ENCODE peak calls at places on chromosomes 11 and 22, in six cellular contexts. One of them, this sample, is unnamed.
A peak's percentile ranks its signal among the peaks of the same experiment; 100 is the strongest.

GRCh38 chr22:20979243-20979809 is 2.8 kb upstream of the LZTR1 start:
- DNase-seq in heart left ventricle: peak; percentile 75
- DNase-seq in CD4-positive, alpha-beta T cell: peak; percentile 83
- DNase-seq in heart right ventricle: peak; percentile 60
- DNase-seq in left ventricle myocardium inferior: peak; percentile 53
- DNase-seq in neural progenitor cell: peak; percentile 95
- DNase-seq in this sample: peak; percentile 89

GRCh38 chr11:1455032-1455762 is 31.4 kb downstream of the MOB2 start:
- DNase-seq in heart left ventricle: no peak
- DNase-seq in CD4-positive, alpha-beta T cell: no peak
- DNase-seq in heart right ventricle: no peak
- DNase-seq in left ventricle myocardium inferior: no peak
- DNase-seq in neural progenitor cell: no peak
- DNase-seq in this sample: no peak

GRCh38 chr22:40107756-40108437 is 69.8 kb upstream of the TNRC6B start:
- DNase-seq in heart left ventricle: no peak
- DNase-seq in CD4-positive, alpha-beta T cell: no peak
- DNase-seq in heart right ventricle: no peak
- DNase-seq in left ventricle myocardium inferior: no peak
- DNase-seq in neural progenitor cell: no peak
- DNase-seq in this sample: no peak

GRCh38 chr11:67048515-67048914 is 8.1 kb upstream of the RHOD start:
- DNase-seq in heart left ventricle: no peak
- DNase-seq in CD4-positive, alpha-beta T cell: no peak
- DNase-seq in heart right ventricle: no peak
- DNase-seq in left ventricle myocardium inferior: no peak
- DNase-seq in neural progenitor cell: no peak
- DNase-seq in this sample: no peak

GRCh38 chr11:12177739-12178338 is 67.4 kb downstream of the MICAL2 start:
- DNase-seq in heart left ventricle: no peak
- DNase-seq in CD4-positive, alpha-beta T cell: no peak
- DNase-seq in heart right ventricle: no peak
- DNase-seq in left ventricle myocardium inferior: no peak
- DNase-seq in neural progenitor cell: no peak
- DNase-seq in this sample: no peak

GRCh38 chr22:39122772-39123470 is 25.9 kb downstream of the APOBEC3H start:
- DNase-seq in heart left ventricle: no peak
- DNase-seq in CD4-positive, alpha-beta T cell: no peak
- DNase-seq in heart right ventricle: no peak
- DNase-seq in left ventricle myocardium inferior: no peak
- DNase-seq in neural progenitor cell: no peak
- DNase-seq in this sample: peak; percentile 26

GRCh38 chr11:73189315-73189714 is 28.8 kb upstream of the P2RY2 start:
- DNase-seq in heart left ventricle: no peak
- DNase-seq in CD4-positive, alpha-beta T cell: no peak
- DNase-seq in heart right ventricle: no peak
- DNase-seq in left ventricle myocardium inferior: no peak
- DNase-seq in neural progenitor cell: no peak
- DNase-seq in this sample: peak; percentile 79

GRCh38 chr11:28366549-28367341 is 258.6 kb downstream of the METTL15 start:
- DNase-seq in heart left ventricle: no peak
- DNase-seq in CD4-positive, alpha-beta T cell: no peak
- DNase-seq in heart right ventricle: no peak
- DNase-seq in left ventricle myocardium inferior: no peak
- DNase-seq in neural progenitor cell: no peak
- DNase-seq in this sample: no peak

GRCh38 chr11:108511851-108512474 is 13.8 kb upstream of the POGLUT3 start:
- DNase-seq in heart left ventricle: no peak
- DNase-seq in CD4-positive, alpha-beta T cell: no peak
- DNase-seq in heart right ventricle: no peak
- DNase-seq in left ventricle myocardium inferior: no peak
- DNase-seq in neural progenitor cell: no peak
- DNase-seq in this sample: no peak

GRCh38 chr11:123653997-123654565 is 343 bp downstream of the SCN3B start:
- DNase-seq in heart left ventricle: peak; percentile 77
- DNase-seq in CD4-positive, alpha-beta T cell: no peak
- DNase-seq in heart right ventricle: peak; percentile 51
- DNase-seq in left ventricle myocardium inferior: peak; percentile 58
- DNase-seq in neural progenitor cell: peak; percentile 74
- DNase-seq in this sample: peak; percentile 35

GRCh38 chr11:45045692-45046471 is 95.2 kb upstream of the TP53I11 start:
- DNase-seq in heart left ventricle: no peak
- DNase-seq in CD4-positive, alpha-beta T cell: no peak
- DNase-seq in heart right ventricle: peak; percentile 45
- DNase-seq in left ventricle myocardium inferior: peak; percentile 50
- DNase-seq in neural progenitor cell: no peak
- DNase-seq in this sample: peak; percentile 65

GRCh38 chr22:19477321-19478085 is 1.5 kb downstream of the UFD1 start:
- DNase-seq in heart left ventricle: no peak
- DNase-seq in CD4-positive, alpha-beta T cell: no peak
- DNase-seq in heart right ventricle: no peak
- DNase-seq in left ventricle myocardium inferior: no peak
- DNase-seq in neural progenitor cell: no peak
- DNase-seq in this sample: no peak

GRCh38 chr11:1728281-1728680 is 22.1 kb downstream of the IFITM10 start:
- DNase-seq in heart left ventricle: no peak
- DNase-seq in CD4-positive, alpha-beta T cell: no peak
- DNase-seq in heart right ventricle: no peak
- DNase-seq in left ventricle myocardium inferior: no peak
- DNase-seq in neural progenitor cell: no peak
- DNase-seq in this sample: no peak

DNA sequence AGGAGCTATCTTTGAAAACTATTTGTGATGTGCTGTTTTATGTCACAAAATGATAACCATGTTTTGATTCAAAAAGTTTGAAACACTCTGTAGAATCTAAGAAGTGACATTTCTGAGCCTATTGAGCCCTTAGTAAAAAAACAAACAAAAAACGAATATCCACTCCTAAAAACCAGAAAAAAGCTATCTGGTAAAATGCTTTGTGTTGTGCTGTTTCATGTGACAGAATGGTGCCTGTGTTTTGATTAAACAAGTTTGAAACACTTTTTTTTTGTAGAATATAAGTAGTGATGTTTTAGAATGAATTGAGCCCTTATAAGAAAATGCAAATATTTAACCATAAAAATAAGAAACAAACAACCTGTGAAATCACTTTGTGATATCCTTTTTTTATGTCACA is 105.2 kb upstream of the VPREB1 start:
- DNase-seq in heart left ventricle: no peak
- DNase-seq in CD4-positive, alpha-beta T cell: no peak
- DNase-seq in heart right ventricle: no peak
- DNase-seq in left ventricle myocardium inferior: no peak
- DNase-seq in neural progenitor cell: no peak
- DNase-seq in this sample: no peak
- H3K9me3 ChIP-seq in heart left ventricle: no peaks in the 10 kb centered on the region
- H3K9me3 ChIP-seq in CD4-positive, alpha-beta T cell: no peaks in the 10 kb centered on the region
- H3K9me3 ChIP-seq in heart right ventricle: no peaks in the 10 kb centered on the region
- H3K9me3 ChIP-seq in left ventricle myocardium inferior: no peaks in the 10 kb centered on the region
- H3K9me3 ChIP-seq in neural progenitor cell: no peaks in the 10 kb centered on the region
- H3K9me3 ChIP-seq in this sample: no peaks in the 10 kb centered on the region

GRCh38 chr22:31630331-31631329 is 31.4 kb downstream of the PISD start:
- DNase-seq in heart left ventricle: peak; percentile 90
- DNase-seq in CD4-positive, alpha-beta T cell: peak; percentile 88
- DNase-seq in heart right ventricle: peak; percentile 82
- DNase-seq in left ventricle myocardium inferior: peak; percentile 82
- DNase-seq in neural progenitor cell: peak; percentile 87
- DNase-seq in this sample: peak; percentile 96

GRCh38 chr22:31627223-31627731 is 34.7 kb downstream of the PISD start:
- DNase-seq in heart left ventricle: no peak
- DNase-seq in CD4-positive, alpha-beta T cell: no peak
- DNase-seq in heart right ventricle: no peak
- DNase-seq in left ventricle myocardium inferior: no peak
- DNase-seq in neural progenitor cell: no peak
- DNase-seq in this sample: peak; percentile 54

GRCh38 chr22:31628362-31628761 is 33.7 kb downstream of the PISD start:
- DNase-seq in heart left ventricle: no peak
- DNase-seq in CD4-positive, alpha-beta T cell: no peak
- DNase-seq in heart right ventricle: no peak
- DNase-seq in left ventricle myocardium inferior: no peak
- DNase-seq in neural progenitor cell: no peak
- DNase-seq in this sample: no peak

GRCh38 chr22:31629741-31630184 is 32.3 kb downstream of the PISD start:
- DNase-seq in heart left ventricle: no peak
- DNase-seq in CD4-positive, alpha-beta T cell: no peak
- DNase-seq in heart right ventricle: no peak
- DNase-seq in left ventricle myocardium inferior: no peak
- DNase-seq in neural progenitor cell: no peak
- DNase-seq in this sample: no peak

DNA sequence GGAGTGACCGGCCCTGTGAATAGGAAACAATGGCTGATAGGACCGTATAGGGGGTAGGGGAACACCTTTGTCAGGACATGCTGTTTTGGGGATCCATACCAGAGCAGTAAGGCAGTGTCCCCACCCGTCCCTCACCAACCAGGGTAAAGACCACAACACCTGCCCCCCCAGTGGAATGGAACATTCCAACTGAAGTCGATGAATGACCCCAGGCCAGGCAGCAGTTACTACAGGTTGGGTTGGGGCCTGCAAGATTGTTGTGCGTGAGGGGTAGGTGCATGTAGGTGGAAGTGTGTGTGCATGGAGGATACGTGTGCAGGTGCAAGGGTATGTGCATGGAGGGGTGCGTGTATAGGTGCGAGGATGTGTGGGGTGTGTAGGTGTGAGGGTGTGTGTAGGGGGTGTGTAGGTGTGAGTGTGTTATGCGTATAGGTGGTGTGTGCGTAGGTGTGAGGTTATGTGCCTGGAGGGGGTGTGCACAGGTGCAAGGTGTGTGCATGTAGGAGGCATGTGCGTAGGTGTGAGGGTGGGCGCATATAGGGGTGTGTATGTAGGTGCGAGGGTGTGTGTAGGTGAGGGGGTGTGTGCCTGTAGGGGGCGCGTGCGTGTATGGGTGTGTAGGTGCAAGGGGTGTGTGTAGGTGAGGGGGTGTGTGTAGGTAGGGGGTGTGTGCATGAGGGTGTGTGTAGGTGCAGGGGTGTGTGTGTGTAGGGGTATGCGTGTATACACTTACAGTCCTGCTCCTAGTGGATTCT is 32.9 kb downstream of the PISD start:
- DNase-seq in heart left ventricle: no peak
- DNase-seq in CD4-positive, alpha-beta T cell: peak; percentile 26
- DNase-seq in heart right ventricle: no peak
- DNase-seq in left ventricle myocardium inferior: no peak
- DNase-seq in neural progenitor cell: no peak
- DNase-seq in this sample: peak; percentile 52
- TF ChIP-seq CTCF in heart left ventricle: no peak
- TF ChIP-seq CTCF in CD4-positive, alpha-beta T cell: no peak
- TF ChIP-seq CTCF in heart right ventricle: no peak
- TF ChIP-seq CTCF in left ventricle myocardium inferior: no peak
- TF ChIP-seq CTCF in neural progenitor cell: peak; percentile 12
- TF ChIP-seq CTCF in this sample: no peak

GRCh38 chr22:49193348-49193747 is 634.3 kb downstream of the BRD1 start:
- DNase-seq in heart left ventricle: no peak
- DNase-seq in CD4-positive, alpha-beta T cell: no peak
- DNase-seq in heart right ventricle: peak; percentile 43
- DNase-seq in left ventricle myocardium inferior: peak; percentile 41
- DNase-seq in neural progenitor cell: no peak
- DNase-seq in this sample: no peak
- H3K9me3 ChIP-seq in heart left ventricle: no peaks in the 10 kb centered on the region
- H3K9me3 ChIP-seq in CD4-positive, alpha-beta T cell: no peaks in the 10 kb centered on the region
- H3K9me3 ChIP-seq in heart right ventricle: no peaks in the 10 kb centered on the region
- H3K9me3 ChIP-seq in left ventricle myocardium inferior: no peaks in the 10 kb centered on the region
- H3K9me3 ChIP-seq in neural progenitor cell: no peaks in the 10 kb centered on the region
- H3K9me3 ChIP-seq in this sample: no peaks in the 10 kb centered on the region

GRCh38 chr11:9861860-9862725 is 198.2 kb downstream of the SWAP70 start:
- DNase-seq in heart left ventricle: no peak
- DNase-seq in CD4-positive, alpha-beta T cell: peak; percentile 10
- DNase-seq in heart right ventricle: peak; percentile 13
- DNase-seq in left ventricle myocardium inferior: no peak
- DNase-seq in neural progenitor cell: peak; percentile 83
- DNase-seq in this sample: peak; percentile 41
- TF ChIP-seq CTCF in heart left ventricle: peak; percentile 60
- TF ChIP-seq CTCF in CD4-positive, alpha-beta T cell: peak; percentile 55
- TF ChIP-seq CTCF in heart right ventricle: peak; percentile 57
- TF ChIP-seq CTCF in left ventricle myocardium inferior: peak; percentile 79
- TF ChIP-seq CTCF in neural progenitor cell: peak; percentile 84
- TF ChIP-seq CTCF in this sample: peak; percentile 74

DNA sequence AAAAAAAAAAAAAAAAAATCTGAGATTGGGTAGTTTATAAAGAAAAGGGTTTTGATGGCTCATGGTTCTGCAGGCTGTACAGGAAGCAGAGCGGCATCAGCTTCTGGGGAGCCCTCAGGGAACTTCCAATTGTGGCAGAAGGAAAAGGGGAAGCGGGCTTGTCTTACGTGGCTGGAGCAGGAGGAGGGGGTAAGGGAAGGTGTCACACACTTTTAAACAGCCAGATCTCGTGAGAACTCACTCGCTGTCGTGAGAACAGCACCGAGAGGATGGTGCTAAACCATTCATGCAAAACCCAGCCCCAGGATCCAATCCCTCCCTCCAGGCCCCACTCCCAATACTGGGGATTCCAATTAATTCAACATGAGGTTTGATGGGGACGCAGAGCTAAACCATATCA is 806.2 kb downstream of the TBC1D22A start:
- DNase-seq in heart left ventricle: no peak
- DNase-seq in CD4-positive, alpha-beta T cell: no peak
- DNase-seq in heart right ventricle: no peak
- DNase-seq in left ventricle myocardium inferior: no peak
- DNase-seq in neural progenitor cell: no peak
- DNase-seq in this sample: no peak
- H3K9me3 ChIP-seq in heart left ventricle: no peaks in the 10 kb centered on the region
- H3K9me3 ChIP-seq in CD4-positive, alpha-beta T cell: no peaks in the 10 kb centered on the region
- H3K9me3 ChIP-seq in heart right ventricle: no peaks in the 10 kb centered on the region
- H3K9me3 ChIP-seq in left ventricle myocardium inferior: no peaks in the 10 kb centered on the region
- H3K9me3 ChIP-seq in neural progenitor cell: no peaks in the 10 kb centered on the region
- H3K9me3 ChIP-seq in this sample: no peaks in the 10 kb centered on the region

GRCh38 chr11:68329993-68330699 is 17.8 kb downstream of the LRP5 start:
- DNase-seq in heart left ventricle: no peak
- DNase-seq in CD4-positive, alpha-beta T cell: no peak
- DNase-seq in heart right ventricle: no peak
- DNase-seq in left ventricle myocardium inferior: no peak
- DNase-seq in neural progenitor cell: no peak
- DNase-seq in this sample: no peak

GRCh38 chr11:68330700-68331337 is 18.4 kb downstream of the LRP5 start:
- DNase-seq in heart left ventricle: no peak
- DNase-seq in CD4-positive, alpha-beta T cell: no peak
- DNase-seq in heart right ventricle: no peak
- DNase-seq in left ventricle myocardium inferior: no peak
- DNase-seq in neural progenitor cell: no peak
- DNase-seq in this sample: no peak

GRCh38 chr11:68333176-68333575 is 20.8 kb downstream of the LRP5 start:
- DNase-seq in heart left ventricle: no peak
- DNase-seq in CD4-positive, alpha-beta T cell: no peak
- DNase-seq in heart right ventricle: no peak
- DNase-seq in left ventricle myocardium inferior: no peak
- DNase-seq in neural progenitor cell: no peak
- DNase-seq in this sample: no peak

GRCh38 chr11:68332186-68332585 is 19.8 kb downstream of the LRP5 start:
- DNase-seq in heart left ventricle: no peak
- DNase-seq in CD4-positive, alpha-beta T cell: no peak
- DNase-seq in heart right ventricle: no peak
- DNase-seq in left ventricle myocardium inferior: no peak
- DNase-seq in neural progenitor cell: no peak
- DNase-seq in this sample: no peak

GRCh38 chr11:68331338-68331947 is 19.1 kb downstream of the LRP5 start:
- DNase-seq in heart left ventricle: peak; percentile 67
- DNase-seq in CD4-positive, alpha-beta T cell: no peak
- DNase-seq in heart right ventricle: peak; percentile 31
- DNase-seq in left ventricle myocardium inferior: no peak
- DNase-seq in neural progenitor cell: no peak
- DNase-seq in this sample: no peak
- TF ChIP-seq CTCF in heart left ventricle: no peak
- TF ChIP-seq CTCF in CD4-positive, alpha-beta T cell: no peak
- TF ChIP-seq CTCF in heart right ventricle: no peak
- TF ChIP-seq CTCF in left ventricle myocardium inferior: no peak
- TF ChIP-seq CTCF in neural progenitor cell: no peak
- TF ChIP-seq CTCF in this sample: no peak

This sample was measured in left lung.